ENCODE peak calls at places on chromosome 6, in four cellular contexts. D, E, N and Y are unnamed samples.

GRCh38 chr6:97009781-97010492 is 85.4 kb downstream of the KLHL32 start:
- DNase-seq in E (no peak), N (no peak), D (no peak), Y (no peak)

GRCh38 chr6:79048611-79049010 is 29.4 kb downstream of the PHIP start:
- DNase-seq in E (no peak), D (no peak), N (peak; percentile 34), Y (no peak)

GRCh38 chr6:148898360-148899005 is 151.7 kb downstream of the UST start:
- DNase-seq in E (no peak), D (no peak), N (no peak), Y (no peak)

GRCh38 chr6:22596011-22596410 is 26.6 kb downstream of the HDGFL1 start:
- DNase-seq in E (no peak), D (no peak), N (no peak), Y (no peak)

GRCh38 chr6:17932362-17932852 is 55.0 kb downstream of the KIF13A start:
- DNase-seq in N (no peak), E (peak; percentile 14), D (peak; percentile 82), Y (no peak)

GRCh38 chr6:18405477-18406293 is 18.5 kb downstream of the RNF144B start:
- DNase-seq in N (no peak), E (no peak), D (peak; percentile 90), Y (no peak)

GRCh38 chr6:74467533-74468215 is 738.2 kb downstream of the COL12A1 start:
- DNase-seq in E (no peak), N (no peak), D (no peak), Y (no peak)

GRCh38 chr6:56483929-56484328 is 158.8 kb downstream of the DST start:
- DNase-seq in N (no peak), E (no peak), D (no peak), Y (no peak)

GRCh38 chr6:74764486-74764885 is 441.4 kb downstream of the COL12A1 start:
- DNase-seq in N (no peak), D (no peak), E (no peak), Y (no peak)

GRCh38 chr6:1068068-1068467 is 243.8 kb upstream of the FOXQ1 start:
- DNase-seq in E (no peak), N (no peak), D (no peak), Y (no peak)

GRCh38 chr6:166567107-166567506 is 19.4 kb downstream of the RAMACL start:
- DNase-seq in D (peak; percentile 96), E (no peak), N (no peak), Y (no peak)